ENCODE peak calls at places on chromosomes 11 and 22, in five cellular contexts. C is psoas muscle, B is RWPE2, T is upper lobe of left lung, K is adrenal gland. N is an unnamed sample. For H3K4me1, the result is how much of the 10 kb centered on the place peaks cover.

GRCh38 chr11:3795131-3796092 is 1.9 kb downstream of the NUP98 start:
- DNase-seq in K (peak), C (no peak), T (no peak), B (no peak), N (no peak)

GRCh38 chr11:88886796-88887195 is 179.0 kb downstream of the GRM5 start:
- DNase-seq in K (no peak), T (no peak), B (no peak), C (no peak), N (no peak)

GRCh38 chr11:73388241-73389133 is 12.3 kb downstream of the RELT start:
- DNase-seq in K (peak), T (peak), C (peak), B (no peak), N (peak)

GRCh38 chr11:25769287-25769686 is 562.6 kb upstream of the ANO3 start:
- DNase-seq in T (no peak), B (no peak), C (no peak), K (no peak), N (no peak)

GRCh38 chr22:20080776-20081654 is 974 bp downstream of the DGCR8 start:
- DNase-seq in C (no peak), B (no peak), T (peak), K (peak), N (peak)

GRCh38 chr11:76329084-76329648 is 51.8 kb downstream of the THAP12 start:
- DNase-seq in B (no peak), C (no peak), K (peak), T (peak), N (peak)

GRCh38 chr11:16945671-16946469 is 68.3 kb downstream of the PLEKHA7 start:
- DNase-seq in C (no peak), K (peak), T (peak), B (no peak), N (peak)

GRCh38 chr22:20218981-20219380 is 49.1 kb downstream of the RTN4R start:
- DNase-seq in B (no peak), C (no peak), K (no peak), T (no peak), N (no peak)

GRCh38 chr22:40247976-40248375 is 70.3 kb downstream of the TNRC6B start:
- DNase-seq in B (no peak), T (peak), C (no peak), K (no peak), N (no peak)

GRCh38 chr11:111283945-111284481 is 14.3 kb upstream of the POU2AF3 start:
- DNase-seq in K (no peak), T (no peak), B (no peak), C (no peak), N (peak)

GRCh38 chr11:118312328-118312727 is 7.8 kb downstream of the CD3E start:
- DNase-seq in B (no peak), K (no peak), C (no peak), T (no peak), N (no peak)

GRCh38 chr11:60873533-60873932 is 6.2 kb downstream of the ZP1 start:
- DNase-seq in T (peak), C (no peak), B (no peak), K (peak), N (no peak)

GRCh38 chr11:73414977-73415492 is 38.8 kb downstream of the RELT start:
- DNase-seq in C (no peak), B (no peak), K (no peak), T (no peak), N (no peak)

GRCh38 chr11:46557684-46558151 is 36.1 kb downstream of the AMBRA1 start:
- DNase-seq in K (no peak), B (no peak), T (peak), C (no peak), N (no peak)

GRCh38 chr11:83070878-83071640 is 638 bp downstream of the RAB30 start:
- DNase-seq in T (peak), K (peak), C (peak), B (no peak), N (peak)

GRCh38 chr11:15770798-15771414 is 585.4 kb downstream of the SOX6 start:
- DNase-seq in T (peak), C (peak), B (no peak), K (peak), N (peak)

GRCh38 chr11:95134491-95134890 is 44.8 kb downstream of the ENDOD1 start:
- DNase-seq in T (no peak), C (peak), K (peak), B (peak), N (peak)

GRCh38 chr11:13318498-13319295 is 41.1 kb downstream of the BMAL1 start:
- DNase-seq in K (no peak), T (no peak), C (no peak), B (no peak), N (no peak)

GRCh38 chr22:36097880-36098279 is 62.7 kb downstream of the APOL3 start:
- DNase-seq in T (no peak), B (no peak), C (no peak), K (no peak), N (no peak)

GRCh38 chr11:45025716-45026492 is 75.2 kb upstream of the TP53I11 start:
- DNase-seq in B (no peak), K (peak), C (peak), T (no peak), N (peak)

GRCh38 chr11:19355601-19356000 is 114.9 kb upstream of the E2F8 start:
- DNase-seq in C (no peak), K (no peak), B (no peak), T (no peak), N (no peak)

GRCh38 chr22:34105461-34106062 is 185.3 kb upstream of the LARGE1 start:
- DNase-seq in B (no peak), C (peak), K (peak), T (peak), N (peak)

GRCh38 chr11:69546735-69547370 is 65.4 kb downstream of the LINC01488 start:
- DNase-seq in C (no peak), T (peak), B (no peak), K (no peak), N (no peak)

GRCh38 chr11:68939583-68940555 is 36.2 kb downstream of the IGHMBP2 start:
- DNase-seq in C (no peak), B (peak), K (no peak), T (no peak), N (no peak)

GRCh38 chr11:45045692-45046471 is 95.2 kb upstream of the TP53I11 start:
- DNase-seq in C (peak), B (peak), K (peak), T (peak), N (peak)

GRCh38 chr11:8263109-8263768 is 439 bp downstream of the LMO1 start:
- DNase-seq in K (peak), T (peak), C (no peak), B (no peak), N (no peak)

GRCh38 chr11:41175304-41175972 is 284.0 kb downstream of the LRRC4C start:
- DNase-seq in K (no peak), C (no peak), T (no peak), B (no peak), N (no peak)

GRCh38 chr11:8941341-8942103 is 1.3 kb downstream of the ASCL3 start:
- DNase-seq in B (no peak), C (no peak), K (no peak), T (no peak), N (no peak)

GRCh38 chr11:96307748-96308133 is 35.3 kb downstream of the MAML2 start:
- DNase-seq in T (no peak), K (no peak), B (no peak), C (no peak), N (no peak)

GRCh38 chr11:86101941-86102407 is 33.1 kb upstream of the PICALM start:
- DNase-seq in K (no peak), T (no peak), C (no peak), B (no peak), N (no peak)

GRCh38 chr11:36751251-36751839 is 153.3 kb upstream of the RAG2 start:
- DNase-seq in B (no peak), T (no peak), K (no peak), C (no peak), N (no peak)

GRCh38 chr11:36750349-36750748 is 152.3 kb upstream of the RAG2 start:
- DNase-seq in C (no peak), B (no peak), K (no peak), T (no peak), N (no peak)

GRCh38 chr11:36751996-36752395 is 154.0 kb upstream of the RAG2 start:
- DNase-seq in K (no peak), T (no peak), B (no peak), C (no peak), N (no peak)

GRCh38 chr11:36757122-36757521 is 159.1 kb upstream of the RAG2 start:
- DNase-seq in T (no peak), C (no peak), B (no peak), K (no peak), N (no peak)

DNA sequence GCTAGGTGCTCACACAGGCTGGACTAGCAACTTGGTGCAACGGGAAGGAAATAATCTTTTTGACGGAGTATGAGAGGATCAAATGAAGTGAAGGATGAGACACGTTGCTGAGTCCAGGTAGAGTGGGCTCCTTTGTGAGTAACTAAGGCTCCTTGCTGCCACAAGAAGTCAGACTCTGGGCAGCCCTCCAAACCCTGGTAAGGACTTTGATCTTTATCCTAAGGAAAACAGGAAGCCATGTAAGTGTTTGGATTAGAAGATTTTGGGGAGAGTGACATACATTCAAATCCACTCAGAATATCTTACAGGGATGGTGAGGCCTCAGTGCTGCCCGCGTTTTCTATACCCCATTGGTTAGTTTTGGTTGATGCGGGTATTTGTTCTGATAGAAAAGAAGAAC is 155.9 kb upstream of the RAG2 start:
- DNase-seq in C (no peak), B (no peak), T (no peak), K (no peak), N (no peak)
- H3K4me3 ChIP-seq in C (no peak), B (no peak), T (no peak), K (no peak), N (no peak)

DNA sequence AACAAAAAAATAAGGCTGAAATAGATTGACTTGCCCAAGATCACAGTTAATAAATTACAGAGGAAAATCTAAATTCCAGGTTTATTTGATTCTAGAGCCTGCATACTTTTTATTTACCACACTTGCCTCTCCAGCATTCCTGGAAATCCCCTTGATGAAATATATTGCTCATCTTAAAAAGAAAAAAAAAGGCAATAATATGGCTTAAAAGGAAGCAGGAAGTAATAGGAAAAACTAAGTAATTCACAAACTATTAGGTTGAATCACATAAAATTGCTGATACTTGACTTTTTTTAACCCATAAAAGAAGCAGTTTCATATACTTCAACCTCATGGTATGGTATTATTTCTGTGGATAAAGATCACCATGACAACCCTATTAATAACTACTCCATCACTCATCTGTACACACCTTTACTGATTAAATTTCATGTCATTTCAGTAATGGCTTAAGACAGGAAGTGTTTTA is 52.9 kb downstream of the COPB1 start:
- DNase-seq in B (no peak), C (no peak), K (no peak), T (no peak), N (no peak)
- H3K27ac ChIP-seq in B (peak), C (no peak), K (no peak), T (no peak), N (no peak)

GRCh38 chr22:42645938-42646568 is 3.1 kb downstream of the CYB5R3 start:
- DNase-seq in B (no peak), T (peak), K (no peak), C (no peak), N (peak)

GRCh38 chr22:42645341-42645937 is 3.8 kb downstream of the CYB5R3 start:
- DNase-seq in T (peak), K (peak), C (no peak), B (no peak), N (peak)

GRCh38 chr22:42648017-42648367 is 1.2 kb downstream of the CYB5R3 start:
- DNase-seq in K (no peak), B (no peak), C (no peak), T (no peak), N (no peak)

GRCh38 chr22:42648368-42649260 is 578 bp downstream of the CYB5R3 start:
- DNase-seq in T (peak), K (peak), C (peak), B (no peak), N (peak)

DNA sequence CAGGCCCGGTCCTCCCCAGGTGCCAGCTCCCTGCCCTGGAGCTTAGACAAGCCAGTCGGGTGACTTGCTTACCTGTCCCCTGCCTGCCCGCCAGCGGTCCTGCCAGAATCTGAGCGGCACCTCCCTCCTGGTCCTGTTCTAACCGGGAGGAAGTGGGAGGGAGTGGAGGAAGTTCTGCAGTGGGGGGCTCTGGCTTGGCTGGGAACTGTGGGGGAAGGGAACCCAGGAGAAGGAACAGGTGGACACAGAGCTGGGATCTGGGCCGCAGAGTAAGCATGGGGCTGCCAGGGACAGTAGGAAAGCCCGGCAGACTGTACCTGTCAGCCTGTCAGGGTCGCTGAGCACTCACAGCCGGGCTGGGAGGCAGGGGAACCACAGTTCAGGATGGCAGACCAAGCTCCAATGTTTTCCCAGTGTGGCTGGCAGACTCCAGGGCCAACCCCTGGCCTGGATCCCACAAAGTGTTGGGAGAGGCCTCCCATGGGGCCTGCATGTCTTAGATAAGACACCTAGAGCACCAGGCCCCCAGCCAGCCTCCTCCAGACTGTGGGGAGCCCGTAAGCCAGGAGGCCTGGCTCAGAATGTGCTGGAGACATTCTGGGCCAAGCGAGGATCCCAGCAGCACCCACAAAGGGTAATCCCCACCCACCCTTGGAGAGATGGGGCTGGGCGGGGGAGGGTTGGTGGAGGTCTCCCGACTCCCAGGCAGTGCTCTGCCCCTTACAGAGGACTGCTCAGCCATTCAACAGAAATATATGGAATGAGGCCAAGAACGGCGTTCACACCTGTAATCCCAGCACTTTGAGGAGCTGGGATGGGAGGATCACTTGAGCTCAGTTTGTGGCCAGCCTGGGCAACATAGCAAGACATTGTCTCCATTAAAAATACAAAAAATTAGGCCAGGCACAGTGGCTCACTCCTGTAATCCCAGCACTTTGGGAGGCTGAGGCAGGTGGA is 2.3 kb downstream of the CYB5R3 start:
- DNase-seq in K (peak), C (no peak), B (no peak), T (peak), N (peak)
- H3K4me1 ChIP-seq in K (half or more), C (half or more), B (under half), T (half or more), N (under half)

DNA sequence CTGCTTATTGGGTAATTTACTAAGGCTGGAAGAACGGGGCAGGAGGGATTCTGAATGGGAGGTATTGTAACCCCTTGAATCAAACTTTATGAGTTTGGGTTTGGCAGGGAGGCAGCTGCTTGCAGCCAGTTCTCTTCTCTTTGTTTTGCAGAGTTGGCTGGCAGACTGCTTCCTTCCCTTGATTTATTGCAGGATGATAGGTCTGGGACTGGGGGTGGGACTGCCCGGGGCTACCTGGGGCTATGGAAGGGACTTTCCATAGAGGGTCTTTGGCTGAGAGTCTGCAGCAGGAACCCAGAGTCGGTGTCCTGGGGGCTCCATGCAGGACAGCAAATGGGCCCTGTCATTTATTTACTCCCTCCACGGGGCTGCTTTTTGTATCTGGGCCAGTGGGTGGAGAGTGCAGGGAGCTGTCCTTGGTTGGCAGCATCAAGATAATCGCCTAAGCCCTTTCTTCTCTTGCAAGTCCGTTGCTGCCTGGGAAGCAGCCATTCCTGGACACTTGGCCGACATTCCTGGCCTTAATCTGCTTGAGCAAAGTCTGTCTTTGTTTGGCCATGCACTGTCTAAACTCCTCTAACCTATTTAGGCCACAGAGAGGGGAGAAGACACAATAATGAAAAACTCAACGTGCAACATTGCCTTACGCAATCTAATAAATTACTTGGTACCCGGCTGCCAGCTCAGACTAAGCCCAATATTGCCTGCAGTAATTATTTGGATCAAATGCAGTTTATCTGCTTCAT is 189.0 kb downstream of the ST3GAL4 start:
- DNase-seq in C (no peak), K (peak), B (no peak), T (no peak), N (no peak)
- H3K4me3 ChIP-seq in C (no peak), K (no peak), B (no peak), T (no peak), N (no peak)

DNA sequence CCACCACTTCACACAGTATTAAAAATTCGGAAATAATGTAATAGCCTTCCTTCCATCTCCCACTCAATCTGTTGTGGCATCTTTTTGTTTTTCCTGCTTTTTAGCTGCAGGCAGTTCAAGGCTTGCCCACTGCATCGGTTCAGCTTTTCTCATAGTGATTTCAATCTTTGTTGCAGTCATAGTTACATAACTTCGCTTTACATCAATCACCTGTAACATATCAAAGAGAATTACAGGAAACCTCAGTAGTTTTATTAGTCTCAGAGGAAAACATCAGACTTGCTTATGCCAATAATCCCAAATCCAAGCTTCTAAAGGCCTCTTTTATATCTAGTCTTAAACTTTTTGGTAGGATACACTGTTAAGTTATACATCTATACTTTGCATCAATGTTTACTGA is 20.5 kb downstream of the CHORDC1 start:
- DNase-seq in T (no peak), K (no peak), B (no peak), C (no peak), N (no peak)
- H3K27ac ChIP-seq in T (no peak), K (no peak), B (no peak), C (no peak), N (no peak)

GRCh38 chr22:42327462-42328129 is 57.1 kb upstream of the TCF20 start:
- DNase-seq in B (no peak), C (no peak), T (no peak), K (no peak), N (no peak)
- H3K4me1 ChIP-seq in B (under half), C (under half), T (under half), K (under half), N (under half)

DNA sequence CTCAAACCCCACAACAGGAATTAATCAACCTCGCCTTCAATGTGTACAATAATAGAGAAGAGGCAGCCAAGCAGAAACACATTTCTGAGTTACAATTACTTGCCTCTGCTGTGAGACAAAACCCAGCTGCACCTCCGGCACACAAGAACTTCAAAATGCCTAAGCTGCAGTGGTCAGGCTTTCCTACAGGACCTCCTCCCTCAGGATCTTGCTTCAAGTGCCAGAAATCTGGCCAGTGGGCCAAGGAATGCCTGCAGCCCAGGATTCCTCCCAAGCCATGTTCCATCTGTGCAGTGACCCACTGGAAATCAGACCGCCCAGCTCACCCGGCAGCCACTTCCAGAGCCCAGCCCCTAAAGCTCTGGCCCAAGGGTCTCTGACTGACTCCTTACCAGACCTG is 3.4 kb upstream of the NDUFC2 start:
- DNase-seq in C (no peak), K (no peak), B (no peak), T (no peak), N (no peak)
- H3K4me3 ChIP-seq in C (no peak), K (no peak), B (no peak), T (peak), N (no peak)

GRCh38 chr11:130581631-130582030 is 133.2 kb downstream of the ADAMTS15 start:
- DNase-seq in K (no peak), T (no peak), C (no peak), B (no peak), N (no peak)
- H3K27ac ChIP-seq in K (no peak), T (peak), C (no peak), B (peak), N (peak)

N was measured in right cardiac atrium.